ENCODE peak calls at places on chromosome 2, in five cellular contexts. V is gastrocnemius medialis, N is upper lobe of right lung, M is B cell, R is tibial artery. Y is an unnamed sample.

GRCh38 chr2:85248741-85249524 is 78.9 kb downstream of the TGOLN2 start:
- DNase-seq in V (peak; percentile 73), N (no peak), M (no peak), R (peak; percentile 80), Y (no peak)

GRCh38 chr2:109497447-109497846 is 116.3 kb downstream of the SEPTIN10 start:
- DNase-seq in V (peak; percentile 72), N (no peak), M (no peak), R (no peak), Y (no peak)

GRCh38 chr2:36769106-36769505 is 72.6 kb downstream of the VIT start:
- DNase-seq in V (no peak), N (no peak), M (no peak), R (no peak), Y (no peak)

GRCh38 chr2:127308586-127309138 is 14.7 kb upstream of the ERCC3 start:
- DNase-seq in V (no peak), N (no peak), M (no peak), R (no peak), Y (no peak)

GRCh38 chr2:36544638-36545338 is 53.2 kb downstream of the FEZ2 start:
- DNase-seq in V (no peak), N (no peak), M (no peak), R (no peak), Y (no peak)

GRCh38 chr2:240919161-240919781 is 13.1 kb downstream of the CROCC2 start:
- DNase-seq in V (peak; percentile 8), N (peak; percentile 60), M (no peak), R (peak; percentile 61), Y (no peak)

GRCh38 chr2:188181439-188181838 is 110.2 kb upstream of the GULP1 start:
- DNase-seq in V (no peak), N (no peak), M (no peak), R (no peak), Y (no peak)

GRCh38 chr2:154804451-154804850 is 106.0 kb downstream of the KCNJ3 start:
- DNase-seq in V (no peak), N (no peak), M (no peak), R (no peak), Y (no peak)

GRCh38 chr2:129738799-129739198 is 240.7 kb upstream of the RAB6C start:
- DNase-seq in V (no peak), N (no peak), M (no peak), R (no peak), Y (peak; percentile 64)

GRCh38 chr2:189287982-189288494 is 108.5 kb upstream of the COL5A2 start:
- DNase-seq in V (no peak), N (no peak), M (no peak), R (no peak), Y (no peak)

GRCh38 chr2:96529376-96530143 is 7.0 kb upstream of the ARID5A start:
- DNase-seq in V (no peak), N (peak; percentile 55), M (no peak), R (no peak), Y (peak; percentile 64)

GRCh38 chr2:233486778-233487552 is 79.6 kb downstream of the USP40 start:
- DNase-seq in V (no peak), N (peak; percentile 67), M (no peak), R (no peak), Y (no peak)

GRCh38 chr2:64978514-64979268 is 10.5 kb upstream of the SLC1A4 start:
- DNase-seq in V (peak; percentile 39), N (no peak), M (peak; percentile 13), R (no peak), Y (no peak)

GRCh38 chr2:16149349-16150243 is 209.2 kb downstream of the MYCN start:
- DNase-seq in V (no peak), N (no peak), M (no peak), R (no peak), Y (peak; percentile 37)

GRCh38 chr2:50345691-50346090 is 686.2 kb downstream of the NRXN1 start:
- DNase-seq in V (no peak), N (no peak), M (no peak), R (no peak), Y (no peak)

GRCh38 chr2:18834341-18834740 is 245.0 kb upstream of the NT5C1B start:
- DNase-seq in V (no peak), N (no peak), M (no peak), R (no peak), Y (no peak)

GRCh38 chr2:165198181-165198580 is 5.7 kb downstream of the SCN3A start:
- DNase-seq in V (no peak), N (no peak), M (no peak), R (no peak), Y (no peak)

GRCh38 chr2:200051621-200051945 is 96.2 kb downstream of the MAIP1 start:
- DNase-seq in V (no peak), N (no peak), M (no peak), R (no peak), Y (no peak)

GRCh38 chr2:136286423-136286822 is 168.5 kb upstream of the CXCR4 start:
- DNase-seq in V (no peak), N (no peak), M (no peak), R (no peak), Y (no peak)

GRCh38 chr2:64086347-64087082 is 57.7 kb downstream of the PELI1 start:
- DNase-seq in V (no peak), N (no peak), M (no peak), R (no peak), Y (no peak)

GRCh38 chr2:196914867-196915465 is 11.5 kb downstream of the PGAP1 start:
- DNase-seq in V (no peak), N (no peak), M (peak; percentile 8), R (no peak), Y (no peak)

GRCh38 chr2:222646008-222646407 is 9.9 kb downstream of the FARSB start:
- DNase-seq in V (no peak), N (no peak), M (no peak), R (no peak), Y (no peak)

GRCh38 chr2:207896525-207897295 is 127.0 kb upstream of the FZD5 start:
- DNase-seq in V (no peak), N (no peak), M (no peak), R (no peak), Y (no peak)
- TF ChIP-seq CTCF in V (no peak), N (no peak), M (no peak), R (peak; percentile 9), Y (peak; percentile 43)

GRCh38 chr2:172813314-172813888 is 77.8 kb downstream of the RAPGEF4 start:
- DNase-seq in V (no peak), N (no peak), M (no peak), R (no peak), Y (no peak)
- TF ChIP-seq CTCF in V (peak; percentile 18), N (peak; percentile 43), M (no peak), R (peak; percentile 27), Y (peak; percentile 66)

DNA sequence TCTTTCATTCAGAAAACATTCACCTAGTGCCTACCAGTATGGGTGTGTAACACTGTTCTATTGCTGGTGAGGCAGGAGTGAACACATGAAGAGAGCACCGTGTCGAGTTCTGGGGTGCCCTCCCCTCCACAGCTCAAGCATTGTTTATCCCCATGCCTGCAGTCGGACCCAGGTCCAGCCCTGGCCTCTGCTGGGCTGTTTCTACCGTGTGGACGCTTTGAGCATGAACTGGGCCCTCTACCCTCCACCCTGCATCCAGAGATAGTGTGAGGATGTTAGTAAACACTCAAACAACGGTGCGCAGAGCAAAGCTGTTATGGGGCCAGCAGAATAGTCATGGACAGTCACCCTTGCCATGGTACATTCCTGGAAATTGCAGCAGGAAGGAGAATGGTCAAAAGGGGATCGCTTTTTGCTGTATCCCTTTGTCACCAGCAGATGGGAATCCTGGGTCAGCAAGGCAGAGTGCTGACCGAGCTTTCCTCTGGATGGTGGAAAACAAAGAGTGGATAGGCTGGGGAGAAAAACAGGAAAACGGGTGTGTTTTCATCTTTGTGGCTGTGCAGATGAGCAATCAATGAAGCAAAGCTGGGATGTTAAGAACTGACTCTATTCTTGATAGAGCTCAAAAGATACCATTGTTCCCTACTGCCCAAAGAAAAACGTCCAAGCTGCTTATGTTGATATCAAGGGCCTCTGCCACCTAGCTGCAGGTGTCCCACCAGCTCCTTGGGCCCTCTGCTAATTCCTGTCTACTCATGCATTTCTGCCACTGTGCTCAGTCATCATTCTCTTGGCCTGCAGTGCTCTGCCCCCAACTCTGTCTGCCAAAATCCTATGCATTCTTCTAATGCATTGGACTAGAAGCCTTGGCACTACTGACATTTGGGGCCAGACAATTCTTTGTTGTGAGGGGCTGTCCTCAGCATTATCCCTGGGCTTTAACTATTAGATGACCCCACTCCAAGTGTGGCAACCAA is 38.7 kb downstream of the REEP1 start:
- DNase-seq in V (no peak), N (peak; percentile 40), M (no peak), R (no peak), Y (peak; percentile 13)
- TF ChIP-seq CTCF in V (peak; percentile 47), N (peak; percentile 28), M (no peak), R (no peak), Y (peak; percentile 53)

DNA sequence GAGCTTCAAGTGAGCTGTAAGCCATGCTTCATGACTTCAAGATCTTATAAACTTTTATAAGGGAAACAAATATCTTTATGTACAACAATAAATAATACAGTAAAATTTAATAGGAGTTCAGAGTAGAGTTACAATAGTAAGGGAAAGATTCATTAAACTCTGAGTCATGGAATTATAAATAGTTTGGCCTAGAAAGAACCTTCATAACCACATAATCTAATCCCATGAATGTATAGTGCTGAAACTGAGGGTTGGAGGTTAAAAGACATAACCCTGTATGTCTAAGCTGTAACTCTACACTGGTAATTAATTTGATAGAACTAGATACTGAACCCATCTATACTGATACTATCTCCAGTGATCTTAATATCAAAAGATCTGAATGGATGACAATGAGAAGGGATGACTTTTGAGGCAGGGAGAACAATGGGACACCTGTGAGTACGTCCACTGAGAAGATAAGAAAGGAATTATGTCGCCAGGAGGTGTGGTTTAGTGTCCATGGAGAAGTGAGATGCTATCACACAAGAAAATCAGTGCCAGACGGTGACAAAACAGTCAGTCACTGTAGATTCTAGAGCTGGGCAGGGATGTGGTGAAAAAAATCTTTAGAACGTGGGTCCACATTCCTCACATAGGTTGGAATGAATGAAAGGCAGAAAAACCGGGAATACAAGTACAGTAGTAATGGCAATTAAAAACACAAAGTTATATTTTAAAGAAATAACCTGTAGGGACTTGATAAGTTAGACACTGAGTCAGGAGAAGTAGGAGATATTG is 1.1 kb downstream of the IL1F10 start:
- DNase-seq in V (no peak), N (no peak), M (no peak), R (no peak), Y (no peak)
- TF ChIP-seq CTCF in V (no peak), N (no peak), M (no peak), R (no peak), Y (no peak)

Y was measured in type B pancreatic cell.